ENCODE peak calls at places on chromosomes 11 and 22, in nine cellular contexts. S is ascending aorta, P is astrocyte, B is tibial artery, Y is heart right ventricle, M is GM06990, G is astrocyte of the spinal cord, F is colonic mucosa, Z is fibroblast of the aortic adventitia. L is an unnamed sample.

GRCh38 chr22:44331881-44332714 is 19.3 kb upstream of the SHISAL1 start:
- DNase-seq in P (no peak), G (no peak), M (no peak), B (no peak), Y (peak), S (no peak), F (no peak), Z (peak), L (no peak)

GRCh38 chr11:9748361-9748970 is 84.6 kb downstream of the SWAP70 start:
- DNase-seq in M (peak), S (peak), B (peak), Y (no peak), G (peak), P (peak), Z (peak), F (peak), L (peak)

GRCh38 chr11:95577716-95578460 is 211.7 kb downstream of the FAM76B start:
- DNase-seq in M (no peak), B (no peak), F (no peak), G (peak), Y (no peak), P (peak), Z (peak), S (peak), L (no peak)

GRCh38 chr22:49797706-49798105 is 30.0 kb downstream of the BRD1 start:
- DNase-seq in Z (no peak), M (no peak), B (no peak), G (no peak), Y (no peak), S (no peak), F (no peak), P (no peak), L (no peak)

GRCh38 chr11:86917577-86917976 is 37.6 kb downstream of the FZD4 start:
- DNase-seq in F (no peak), Z (peak), P (peak), S (no peak), B (no peak), Y (no peak), M (no peak), G (peak), L (no peak)

GRCh38 chr22:44804327-44804726 is 52.0 kb downstream of the ARHGAP8 start:
- DNase-seq in G (no peak), Z (no peak), Y (no peak), F (no peak), S (no peak), P (no peak), M (no peak), B (no peak), L (no peak)

GRCh38 chr11:77038029-77038824 is 4.0 kb downstream of the B3GNT6 start:
- DNase-seq in Y (no peak), F (no peak), P (no peak), B (no peak), M (no peak), G (no peak), S (no peak), Z (no peak), L (no peak)

GRCh38 chr11:113667801-113668200 is 38.3 kb downstream of the TMPRSS5 start:
- DNase-seq in G (no peak), Y (no peak), S (no peak), P (no peak), Z (peak), B (no peak), M (no peak), F (no peak), L (no peak)

GRCh38 chr11:34026432-34026831 is 25.1 kb upstream of the CAPRIN1 start:
- DNase-seq in G (no peak), M (no peak), Z (no peak), Y (no peak), B (no peak), P (no peak), S (no peak), F (no peak), L (no peak)

GRCh38 chr22:29071261-29072045 is 1.4 kb upstream of the KREMEN1 start:
- DNase-seq in G (peak), B (no peak), M (peak), P (peak), F (peak), S (peak), Y (peak), Z (peak), L (peak)

GRCh38 chr11:993141-993540 is 43.4 kb downstream of the MUC6 start:
- DNase-seq in F (no peak), Z (no peak), S (no peak), M (no peak), G (no peak), Y (no peak), P (no peak), B (no peak), L (no peak)

GRCh38 chr11:76102772-76103171 is 103.5 kb downstream of the WNT11 start:
- DNase-seq in Z (peak), B (no peak), M (no peak), F (peak), P (peak), G (no peak), S (no peak), Y (peak), L (peak)

GRCh38 chr11:94785509-94785908 is 17.4 kb downstream of the AMOTL1 start:
- DNase-seq in Y (no peak), P (no peak), B (no peak), M (no peak), S (no peak), Z (no peak), F (no peak), G (no peak), L (no peak)

GRCh38 chr11:35712533-35712932 is 50.0 kb downstream of the TRIM44 start:
- DNase-seq in B (no peak), F (no peak), S (no peak), Z (no peak), M (no peak), P (no peak), Y (no peak), G (no peak), L (no peak)

GRCh38 chr11:66970808-66971442 is 4.2 kb upstream of the C11orf86 start:
- DNase-seq in B (peak), G (peak), F (no peak), S (peak), M (no peak), Y (no peak), P (peak), Z (peak), L (peak)

GRCh38 chr11:107593941-107594340 is 3.0 kb downstream of the ELMOD1 start:
- DNase-seq in Z (no peak), F (no peak), S (no peak), P (no peak), B (no peak), G (no peak), M (no peak), Y (no peak), L (no peak)

GRCh38 chr11:32561835-32562234 is 21.8 kb upstream of the EIF3M start:
- DNase-seq in Z (no peak), S (no peak), G (no peak), M (no peak), F (no peak), P (no peak), Y (no peak), B (no peak), L (no peak)
- TF ChIP-seq CTCF in Z (no peak), S (no peak), G (no peak), M (no peak), F (no peak), P (no peak), Y (peak), B (no peak), L (no peak)

GRCh38 chr11:132358573-132358953 is 988.1 kb downstream of the NTM start:
- DNase-seq in F (no peak), P (no peak), G (no peak), M (peak), S (no peak), B (no peak), Z (no peak), Y (no peak), L (no peak)
- H3K4me3 ChIP-seq in F (no peak), P (no peak), G (no peak), M (peak), S (no peak), B (no peak), Z (no peak), Y (no peak), L (no peak)

DNA sequence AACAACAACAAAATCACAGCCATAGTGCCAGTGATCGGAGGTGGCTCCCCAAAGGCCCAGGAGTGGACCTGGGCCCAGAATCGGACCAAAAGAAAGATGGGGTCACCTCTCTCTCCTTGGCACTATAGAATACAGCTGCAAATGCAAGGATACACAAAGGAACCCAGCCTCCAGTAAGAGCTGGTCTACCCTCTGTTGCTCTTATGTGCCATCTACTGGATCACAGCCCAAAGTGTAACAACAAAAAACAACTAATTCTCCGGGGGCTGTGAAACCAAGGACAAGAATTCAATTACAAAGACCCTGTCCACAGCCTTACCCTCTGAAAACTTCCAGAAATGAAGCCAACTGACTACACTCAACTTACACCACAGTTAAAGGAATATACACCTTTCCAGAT is 21.6 kb downstream of the OR8G5 start:
- DNase-seq in S (no peak), M (no peak), P (no peak), F (no peak), B (no peak), Y (no peak), G (no peak), Z (no peak), L (no peak)
- TF ChIP-seq CTCF in S (no peak), M (peak), P (no peak), F (no peak), B (no peak), Y (no peak), G (peak), Z (no peak), L (no peak)

GRCh38 chr11:65089621-65090020 is 5.6 kb downstream of the ZFPL1 start:
- DNase-seq in G (no peak), F (no peak), S (no peak), B (no peak), P (no peak), Z (no peak), M (no peak), Y (no peak), L (no peak)
- H3K4me3 ChIP-seq in G (no peak), F (no peak), S (no peak), B (no peak), P (no peak), Z (no peak), M (no peak), Y (no peak), L (no peak)

DNA sequence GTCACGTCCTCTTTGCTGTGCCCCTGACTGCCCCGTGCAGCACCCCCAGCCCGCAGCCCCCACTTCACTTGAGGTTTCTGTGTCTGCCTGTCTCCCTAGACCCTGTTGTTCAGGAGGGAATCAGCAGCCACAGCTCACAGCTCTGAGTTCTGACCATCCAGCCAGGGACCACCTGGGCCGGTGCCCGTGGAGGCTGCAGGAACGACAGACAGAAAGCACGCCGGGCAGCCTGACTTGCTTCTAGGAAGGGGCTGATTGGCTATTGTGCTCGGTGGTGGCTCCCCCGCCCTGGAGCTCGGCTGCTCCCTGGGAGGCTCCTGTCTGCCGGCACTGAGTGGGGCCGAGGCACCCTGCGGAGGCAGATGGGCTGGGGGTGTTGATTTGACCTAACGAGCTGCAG is 855.7 kb downstream of the TBC1D22A start:
- DNase-seq in F (no peak), B (peak), Z (no peak), P (no peak), Y (no peak), G (no peak), S (peak), M (no peak), L (no peak)
- TF ChIP-seq CTCF in F (no peak), B (no peak), Z (no peak), P (no peak), Y (no peak), G (no peak), S (no peak), M (no peak), L (no peak)

GRCh38 chr22:31130873-31131272 is 8.1 kb downstream of the INPP5J start:
- DNase-seq in Z (no peak), Y (no peak), F (no peak), S (no peak), B (no peak), G (no peak), P (no peak), M (no peak), L (peak)
- H3K4me3 ChIP-seq in Z (no peak), Y (no peak), F (no peak), S (no peak), B (no peak), G (no peak), P (no peak), M (no peak), L (no peak)

GRCh38 chr22:19970479-19971275 is 29.1 kb upstream of the TXNRD2 start:
- DNase-seq in G (peak), S (peak), M (peak), B (peak), P (no peak), Y (peak), F (peak), Z (peak), L (peak)

GRCh38 chr22:19969141-19969928 is 27.7 kb upstream of the TXNRD2 start:
- DNase-seq in G (no peak), F (no peak), S (no peak), B (no peak), Z (no peak), M (no peak), P (no peak), Y (no peak), L (no peak)

GRCh38 chr22:19968450-19968891 is 26.9 kb upstream of the TXNRD2 start:
- DNase-seq in Y (no peak), P (no peak), F (no peak), Z (no peak), B (no peak), S (no peak), G (no peak), M (no peak), L (no peak)

GRCh38 chr22:19971276-19972124 is 29.9 kb upstream of the TXNRD2 start:
- DNase-seq in Y (no peak), M (no peak), P (no peak), S (no peak), B (no peak), F (no peak), Z (no peak), G (no peak), L (no peak)

GRCh38 chr22:19970031-19970478 is 28.4 kb upstream of the TXNRD2 start:
- DNase-seq in Z (no peak), M (no peak), F (no peak), B (no peak), G (no peak), P (no peak), Y (no peak), S (no peak), L (no peak)
- TF ChIP-seq CTCF in Z (no peak), M (no peak), F (no peak), B (no peak), G (no peak), P (no peak), Y (no peak), S (no peak), L (no peak)

DNA sequence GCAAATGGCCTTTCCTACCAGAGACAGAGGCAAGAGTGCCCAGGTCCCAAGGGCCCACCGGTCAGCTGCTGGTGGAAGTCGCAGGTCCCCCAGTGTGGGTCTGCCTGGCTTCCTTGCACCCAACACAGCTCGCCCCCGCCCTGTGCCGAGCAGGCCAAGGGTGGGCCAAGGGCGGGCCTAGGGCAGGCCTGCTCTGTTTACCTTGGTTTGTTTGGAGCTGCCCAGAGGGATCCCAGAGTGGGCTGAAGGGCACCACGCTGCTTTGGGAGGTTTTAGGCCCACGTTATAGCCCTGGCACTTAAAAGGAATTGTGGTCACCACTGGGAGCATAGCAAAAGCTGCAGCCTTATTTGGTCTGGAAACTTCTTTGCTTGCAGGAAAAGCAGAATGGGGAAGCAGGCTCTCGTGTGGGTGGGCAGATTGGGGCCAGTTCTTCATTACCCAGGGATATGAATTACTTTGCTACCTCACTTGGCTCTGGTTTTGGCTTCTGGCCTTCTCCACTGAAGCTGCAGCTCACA is 38.0 kb downstream of the MRGPRD start:
- DNase-seq in B (peak), G (peak), S (peak), M (no peak), F (no peak), Z (peak), P (peak), Y (no peak), L (no peak)
- H3K4me3 ChIP-seq in B (no peak), G (no peak), S (no peak), M (no peak), F (no peak), Z (no peak), P (no peak), Y (no peak), L (no peak)

GRCh38 chr22:20258584-20259335 is 9.4 kb downstream of the RTN4R start:
- DNase-seq in Y (no peak), B (no peak), Z (no peak), F (no peak), S (no peak), G (no peak), P (no peak), M (no peak), L (no peak)
- TF ChIP-seq CTCF in Y (peak), B (no peak), Z (peak), F (no peak), S (no peak), G (peak), P (peak), M (peak), L (no peak)

GRCh38 chr11:2136209-2136951 is 2.8 kb downstream of the IGF2 start:
- DNase-seq in Y (peak), S (no peak), B (no peak), P (no peak), G (no peak), M (no peak), F (no peak), Z (no peak), L (no peak)

GRCh38 chr11:2133481-2134021 is 5.6 kb downstream of the IGF2 start:
- DNase-seq in P (no peak), M (no peak), Z (no peak), S (no peak), Y (peak), G (no peak), B (no peak), F (no peak), L (no peak)

GRCh38 chr11:2134022-2135010 is 4.9 kb downstream of the IGF2 start:
- DNase-seq in P (no peak), F (no peak), Z (no peak), S (no peak), G (no peak), B (no peak), M (no peak), Y (peak), L (no peak)

GRCh38 chr11:2135648-2136201 is 3.5 kb downstream of the IGF2 start:
- DNase-seq in P (no peak), F (no peak), B (no peak), S (no peak), Z (no peak), G (no peak), M (no peak), Y (peak), L (no peak)

DNA sequence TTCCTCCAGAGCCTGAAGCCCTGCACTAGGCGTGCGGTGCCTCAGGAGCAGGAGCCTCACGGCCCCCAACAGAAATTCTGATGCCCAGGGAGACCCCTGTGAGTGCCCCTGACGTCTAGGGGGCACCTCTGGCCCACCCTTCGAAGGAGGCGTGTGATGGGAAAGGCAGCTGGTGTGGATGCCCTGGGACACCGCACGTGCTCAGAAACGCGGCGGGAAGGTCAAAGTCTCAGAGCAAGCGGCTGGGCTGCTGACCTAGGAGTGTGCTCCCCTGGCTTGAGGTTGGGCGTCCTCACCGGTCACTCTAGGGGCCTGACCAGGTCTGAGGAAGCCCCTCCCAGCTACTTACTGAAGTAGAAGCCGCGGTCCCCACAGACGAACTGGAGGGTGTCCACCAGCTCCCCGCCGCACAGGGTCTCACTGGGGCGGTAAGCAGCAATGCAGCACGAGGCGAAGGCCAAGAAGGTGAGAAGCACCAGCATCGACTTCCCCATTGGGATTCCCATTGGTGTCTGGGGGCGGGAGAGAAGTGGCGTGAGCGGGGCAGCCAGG is 4.1 kb downstream of the IGF2 start:
- DNase-seq in Y (peak), Z (no peak), S (no peak), G (no peak), P (no peak), B (no peak), F (no peak), M (no peak), L (no peak)
- H3K4me3 ChIP-seq in Y (no peak), Z (no peak), S (no peak), G (no peak), P (no peak), B (no peak), F (no peak), M (no peak), L (no peak)

L was measured in body of pancreas.